ENCODE peak calls at places on chromosomes 7 and 10, in eight cellular contexts. T, J, D, N, B, P, M and S are unnamed samples.

GRCh38 chr10:12594448-12594944 is 245.1 kb downstream of the CAMK1D start:
- DNase-seq in T (no peak), J (no peak), D (no peak), N (no peak), B (no peak), P (peak), M (no peak), S (no peak)

GRCh38 chr7:141975806-141976523 is 2.4 kb upstream of the TAS2R38 start:
- DNase-seq in T (peak), J (peak), D (peak), N (peak), B (peak), P (peak), M (peak), S (peak)

GRCh38 chr10:119290301-119291036 is 83.1 kb downstream of the GRK5 start:
- DNase-seq in T (no peak), J (no peak), D (no peak), N (peak), B (no peak), P (no peak), M (no peak), S (no peak)

GRCh38 chr10:131310054-131310903 is 1.2 kb downstream of the TCERG1L start:
- DNase-seq in T (no peak), J (no peak), D (no peak), N (no peak), B (no peak), P (no peak), M (no peak), S (peak)

GRCh38 chr10:20272575-20272974 is 456.3 kb downstream of the PLXDC2 start:
- DNase-seq in T (no peak), J (no peak), D (no peak), N (no peak), B (no peak), P (no peak), M (no peak), S (no peak)

GRCh38 chr7:128841961-128842673 is 11.9 kb downstream of the FLNC start:
- DNase-seq in T (peak), J (peak), D (no peak), N (peak), B (no peak), P (peak), M (no peak), S (peak)

GRCh38 chr7:26153823-26154783 is 2.1 kb downstream of the NFE2L3 start:
- DNase-seq in T (no peak), J (no peak), D (no peak), N (no peak), B (no peak), P (no peak), M (no peak), S (peak)

GRCh38 chr7:54705436-54705835 is 53.6 kb downstream of the SEC61G start:
- DNase-seq in T (no peak), J (no peak), D (no peak), N (peak), B (no peak), P (no peak), M (no peak), S (no peak)

GRCh38 chr7:70947181-70947580 is 184.8 kb upstream of the GALNT17 start:
- DNase-seq in T (no peak), J (no peak), D (no peak), N (no peak), B (no peak), P (no peak), M (no peak), S (no peak)

GRCh38 chr7:22481726-22482125 is 18.3 kb downstream of the STEAP1B start:
- DNase-seq in T (no peak), J (no peak), D (no peak), N (no peak), B (no peak), P (peak), M (no peak), S (no peak)

GRCh38 chr7:50815138-50815537 is 32.4 kb upstream of the GRB10 start:
- DNase-seq in T (no peak), J (no peak), D (no peak), N (no peak), B (no peak), P (no peak), M (no peak), S (no peak)

GRCh38 chr10:128440513-128441160 is 314.4 kb upstream of the MKI67 start:
- DNase-seq in T (no peak), J (no peak), D (no peak), N (no peak), B (no peak), P (no peak), M (no peak), S (no peak)

GRCh38 chr10:129728905-129729540 is 235.1 kb downstream of the EBF3 start:
- DNase-seq in T (no peak), J (no peak), D (no peak), N (no peak), B (no peak), P (no peak), M (no peak), S (peak)

GRCh38 chr7:28958235-28958945 is at the start of gene TRIL:
- DNase-seq in T (no peak), J (peak), D (no peak), N (no peak), B (peak), P (peak), M (no peak), S (peak)

GRCh38 chr10:8054243-8054497 is 318 bp upstream of the GATA3 start:
- DNase-seq in T (peak), J (no peak), D (no peak), N (peak), B (no peak), P (peak), M (no peak), S (no peak)

GRCh38 chr10:91603931-91604331 is 28.9 kb downstream of the PPP1R3C start:
- DNase-seq in T (no peak), J (no peak), D (no peak), N (no peak), B (no peak), P (no peak), M (no peak), S (no peak)

GRCh38 chr10:21524526-21525366 is 736 bp downstream of the SKIDA1 start:
- DNase-seq in T (peak), J (peak), D (no peak), N (no peak), B (no peak), P (no peak), M (no peak), S (no peak)

GRCh38 chr10:13613519-13613918 is 26.8 kb downstream of the PRPF18 start:
- DNase-seq in T (no peak), J (no peak), D (no peak), N (no peak), B (no peak), P (no peak), M (no peak), S (no peak)

GRCh38 chr10:63573068-63573697 is 52.0 kb downstream of the REEP3 start:
- DNase-seq in T (no peak), J (no peak), D (no peak), N (no peak), B (no peak), P (no peak), M (peak), S (no peak)

GRCh38 chr10:110600487-110601101 is 33.1 kb downstream of the SMC3 start:
- DNase-seq in T (peak), J (no peak), D (no peak), N (peak), B (no peak), P (no peak), M (no peak), S (peak)

GRCh38 chr7:138064856-138065357 is 11.4 kb upstream of the AKR1D1 start:
- DNase-seq in T (peak), J (no peak), D (no peak), N (no peak), B (no peak), P (no peak), M (no peak), S (peak)

GRCh38 chr10:90871279-90871760 is 454 bp upstream of the RPP30 start:
- DNase-seq in T (peak), J (no peak), D (no peak), N (peak), B (peak), P (peak), M (peak), S (peak)

GRCh38 chr7:116101709-116102108 is 71.1 kb upstream of the TFEC start:
- DNase-seq in T (no peak), J (no peak), D (no peak), N (no peak), B (no peak), P (no peak), M (no peak), S (no peak)

GRCh38 chr7:27102578-27103442 is at the start of gene HOXA2:
- DNase-seq in T (no peak), J (peak), D (no peak), N (no peak), B (no peak), P (no peak), M (no peak), S (peak)

GRCh38 chr7:92598310-92598981 is 8.3 kb upstream of the FAM133B start:
- DNase-seq in T (no peak), J (no peak), D (no peak), N (no peak), B (no peak), P (no peak), M (no peak), S (no peak)

GRCh38 chr10:112497347-112497950 is 50.4 kb downstream of the VTI1A start:
- DNase-seq in T (no peak), J (no peak), D (no peak), N (no peak), B (no peak), P (no peak), M (no peak), S (no peak)

GRCh38 chr7:93164766-93165165 is 16.6 kb upstream of the SAMD9L start:
- DNase-seq in T (no peak), J (no peak), D (no peak), N (no peak), B (no peak), P (no peak), M (no peak), S (no peak)

GRCh38 chr7:108643136-108643535 is 73.5 kb downstream of the DNAJB9 start:
- DNase-seq in T (no peak), J (no peak), D (no peak), N (no peak), B (no peak), P (no peak), M (no peak), S (no peak)

GRCh38 chr10:80518807-80519360 is 18.8 kb upstream of the SH2D4B start:
- DNase-seq in T (no peak), J (peak), D (no peak), N (no peak), B (no peak), P (peak), M (no peak), S (no peak)